ENCODE peak calls at places on chromosomes 5 and 9, in four cellular contexts. One of them, this sample, is unnamed.

GRCh38 chr5:32138839-32139493 is 35.2 kb downstream of the GOLPH3 start:
- DNase-seq in CD8-positive, alpha-beta T cell: no peak
- DNase-seq in CD8-positive, alpha-beta memory T cell: no peak
- DNase-seq in suprapubic skin: no peak
- DNase-seq in this sample: no peak

GRCh38 chr5:160629007-160629402 is 207.3 kb downstream of the PTTG1 start:
- DNase-seq in CD8-positive, alpha-beta T cell: no peak
- DNase-seq in CD8-positive, alpha-beta memory T cell: no peak
- DNase-seq in suprapubic skin: no peak
- DNase-seq in this sample: no peak

GRCh38 chr9:38337095-38337494 is 55.4 kb upstream of the ALDH1B1 start:
- DNase-seq in CD8-positive, alpha-beta T cell: no peak
- DNase-seq in CD8-positive, alpha-beta memory T cell: no peak
- DNase-seq in suprapubic skin: no peak
- DNase-seq in this sample: no peak

GRCh38 chr9:108953983-108954574 is 19.9 kb downstream of the ABITRAM start:
- DNase-seq in CD8-positive, alpha-beta T cell: no peak
- DNase-seq in CD8-positive, alpha-beta memory T cell: no peak
- DNase-seq in suprapubic skin: no peak
- DNase-seq in this sample: no peak

GRCh38 chr9:101138516-101138915 is 110.0 kb downstream of the PLPPR1 start:
- DNase-seq in CD8-positive, alpha-beta T cell: no peak
- DNase-seq in CD8-positive, alpha-beta memory T cell: no peak
- DNase-seq in suprapubic skin: no peak
- DNase-seq in this sample: no peak

GRCh38 chr5:94700592-94700991 is 82.1 kb downstream of the SLF1 start:
- DNase-seq in CD8-positive, alpha-beta T cell: no peak
- DNase-seq in CD8-positive, alpha-beta memory T cell: no peak
- DNase-seq in suprapubic skin: no peak
- DNase-seq in this sample: no peak

GRCh38 chr5:142901476-142902187 is 131.5 kb downstream of the ARHGAP26 start:
- DNase-seq in CD8-positive, alpha-beta T cell: no peak
- DNase-seq in CD8-positive, alpha-beta memory T cell: no peak
- DNase-seq in suprapubic skin: no peak
- DNase-seq in this sample: no peak

GRCh38 chr5:78243639-78244038 is 50.9 kb downstream of the AP3B1 start:
- DNase-seq in CD8-positive, alpha-beta T cell: no peak
- DNase-seq in CD8-positive, alpha-beta memory T cell: no peak
- DNase-seq in suprapubic skin: no peak
- DNase-seq in this sample: no peak

GRCh38 chr5:56534102-56534501 is 281.2 kb upstream of the MAP3K1 start:
- DNase-seq in CD8-positive, alpha-beta T cell: no peak
- DNase-seq in CD8-positive, alpha-beta memory T cell: no peak
- DNase-seq in suprapubic skin: no peak
- DNase-seq in this sample: no peak

GRCh38 chr5:92909545-92909962 is 671.5 kb downstream of the NR2F1-AS1 start:
- DNase-seq in CD8-positive, alpha-beta T cell: no peak
- DNase-seq in CD8-positive, alpha-beta memory T cell: no peak
- DNase-seq in suprapubic skin: no peak
- DNase-seq in this sample: no peak

GRCh38 chr9:35749515-35750255 is 598 bp downstream of the RGP1 start:
- DNase-seq in CD8-positive, alpha-beta T cell: peak
- DNase-seq in CD8-positive, alpha-beta memory T cell: peak
- DNase-seq in suprapubic skin: no peak
- DNase-seq in this sample: peak

GRCh38 chr5:159405611-159406031 is 75.3 kb upstream of the IL12B start:
- DNase-seq in CD8-positive, alpha-beta T cell: no peak
- DNase-seq in CD8-positive, alpha-beta memory T cell: no peak
- DNase-seq in suprapubic skin: no peak
- DNase-seq in this sample: no peak

GRCh38 chr9:136547508-136548215 is 1.8 kb upstream of the NOTCH1 start:
- DNase-seq in CD8-positive, alpha-beta T cell: no peak
- DNase-seq in CD8-positive, alpha-beta memory T cell: no peak
- DNase-seq in suprapubic skin: no peak
- DNase-seq in this sample: no peak
- H3K27ac ChIP-seq in CD8-positive, alpha-beta T cell: no peak
- H3K27ac ChIP-seq in CD8-positive, alpha-beta memory T cell: no peak
- H3K27ac ChIP-seq in suprapubic skin: peak
- H3K27ac ChIP-seq in this sample: peak

DNA sequence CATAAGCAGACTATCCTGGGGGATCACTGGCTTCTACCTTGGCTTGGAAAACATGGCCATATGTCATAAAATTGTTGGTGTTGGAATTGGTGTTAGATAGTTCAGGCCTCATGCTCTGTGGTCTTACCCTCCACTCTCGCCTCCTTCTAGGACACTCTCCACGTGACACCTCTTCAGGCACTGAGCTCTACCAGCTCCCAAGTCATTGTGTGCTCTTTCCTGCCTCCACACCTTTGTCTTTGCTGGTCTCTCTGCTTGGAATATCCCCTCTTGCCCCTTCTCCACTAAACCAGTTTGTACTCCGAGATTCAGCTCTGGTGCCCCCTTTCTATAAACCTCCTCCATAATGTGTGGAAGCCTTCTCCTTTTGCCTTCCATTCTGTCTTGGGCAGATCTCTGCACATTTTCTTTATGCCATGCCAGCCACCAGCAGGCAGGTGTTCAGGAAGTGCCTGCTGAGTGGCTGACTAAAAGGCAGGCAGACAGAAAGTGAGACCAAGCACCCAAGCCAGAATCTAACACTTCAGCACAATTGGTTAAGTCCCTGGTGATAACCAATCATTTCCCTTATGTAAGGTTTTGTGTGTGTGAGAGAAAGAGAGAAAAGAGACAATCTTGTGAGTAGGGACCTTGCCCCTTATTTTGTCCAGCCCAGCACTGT is 37.7 kb downstream of the SAR1B start:
- DNase-seq in CD8-positive, alpha-beta T cell: no peak
- DNase-seq in CD8-positive, alpha-beta memory T cell: no peak
- DNase-seq in suprapubic skin: no peak
- DNase-seq in this sample: no peak
- H3K27ac ChIP-seq in CD8-positive, alpha-beta T cell: no peak
- H3K27ac ChIP-seq in CD8-positive, alpha-beta memory T cell: no peak
- H3K27ac ChIP-seq in suprapubic skin: no peak
- H3K27ac ChIP-seq in this sample: no peak

DNA sequence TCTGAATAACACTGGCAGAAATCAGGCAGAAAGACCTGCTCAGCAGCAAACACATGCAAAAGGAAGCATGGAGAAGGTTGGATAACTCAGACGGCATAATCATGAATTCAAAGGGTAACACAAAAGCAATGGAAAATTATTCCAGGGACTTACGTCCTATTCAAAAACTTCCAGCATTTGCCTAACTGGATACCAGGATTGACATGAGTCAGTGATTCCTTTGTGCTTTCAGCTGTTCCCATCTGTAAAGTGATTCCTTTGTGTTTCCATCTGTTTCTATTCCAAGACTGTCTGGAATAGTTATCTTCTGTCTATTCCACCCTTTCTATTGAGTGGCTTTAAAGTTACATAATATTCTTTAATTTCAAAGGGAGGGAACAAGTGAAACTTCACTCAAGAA is 1361.7 kb upstream of the CDH9 start:
- DNase-seq in CD8-positive, alpha-beta T cell: no peak
- DNase-seq in CD8-positive, alpha-beta memory T cell: no peak
- DNase-seq in suprapubic skin: no peak
- DNase-seq in this sample: no peak
- H3K27ac ChIP-seq in CD8-positive, alpha-beta T cell: no peak
- H3K27ac ChIP-seq in CD8-positive, alpha-beta memory T cell: no peak
- H3K27ac ChIP-seq in suprapubic skin: no peak
- H3K27ac ChIP-seq in this sample: no peak

DNA sequence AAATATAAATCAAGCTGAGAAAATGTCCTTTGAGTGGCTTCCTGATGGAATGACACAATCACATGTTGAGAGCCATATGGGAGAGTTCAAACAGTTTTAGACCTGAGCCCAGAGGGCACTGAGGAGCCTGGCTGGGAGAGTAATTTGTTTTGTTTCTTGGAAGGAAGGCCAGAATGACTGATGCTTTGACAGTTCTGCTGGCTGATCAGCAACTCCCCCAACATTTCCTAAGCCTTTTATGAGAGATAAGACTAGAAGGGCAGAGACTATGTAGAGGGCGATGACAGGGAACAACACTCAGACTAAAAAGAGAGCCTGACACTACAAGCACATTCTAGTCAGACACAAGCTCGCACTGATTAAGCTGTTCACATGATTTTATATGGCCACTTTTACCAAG is 169.2 kb downstream of the COX7C start:
- DNase-seq in CD8-positive, alpha-beta T cell: no peak
- DNase-seq in CD8-positive, alpha-beta memory T cell: no peak
- DNase-seq in suprapubic skin: no peak
- DNase-seq in this sample: no peak
- H3K27ac ChIP-seq in CD8-positive, alpha-beta T cell: no peak
- H3K27ac ChIP-seq in CD8-positive, alpha-beta memory T cell: no peak
- H3K27ac ChIP-seq in suprapubic skin: no peak
- H3K27ac ChIP-seq in this sample: no peak

DNA sequence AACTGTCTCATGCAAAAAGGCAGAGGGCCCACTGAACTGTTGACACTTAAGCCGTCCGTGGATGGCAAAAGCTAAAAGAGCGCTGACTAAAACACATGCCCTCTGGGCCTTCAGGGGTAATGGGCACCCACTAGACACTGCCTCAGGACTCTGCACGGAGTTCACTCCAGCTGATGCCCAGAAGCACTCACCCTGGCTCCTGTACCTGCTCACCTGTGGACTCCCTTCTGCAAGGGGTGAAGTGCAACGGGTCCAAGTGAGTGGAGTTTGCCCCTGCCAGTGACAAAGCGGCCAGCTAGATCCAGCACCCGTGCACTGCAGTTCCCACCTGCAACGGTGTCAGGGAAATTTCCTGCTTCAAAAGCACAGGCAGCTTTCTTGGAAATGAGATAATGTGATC is 50.2 kb downstream of the SLC1A1 start:
- DNase-seq in CD8-positive, alpha-beta T cell: no peak
- DNase-seq in CD8-positive, alpha-beta memory T cell: no peak
- DNase-seq in suprapubic skin: no peak
- DNase-seq in this sample: no peak
- H3K27ac ChIP-seq in CD8-positive, alpha-beta T cell: no peak
- H3K27ac ChIP-seq in CD8-positive, alpha-beta memory T cell: no peak
- H3K27ac ChIP-seq in suprapubic skin: no peak
- H3K27ac ChIP-seq in this sample: no peak

GRCh38 chr5:72244862-72245371 is 75.1 kb downstream of the MRPS27 start:
- DNase-seq in CD8-positive, alpha-beta T cell: no peak
- DNase-seq in CD8-positive, alpha-beta memory T cell: no peak
- DNase-seq in suprapubic skin: no peak
- DNase-seq in this sample: no peak

GRCh38 chr5:72241346-72242003 is 78.6 kb downstream of the MRPS27 start:
- DNase-seq in CD8-positive, alpha-beta T cell: no peak
- DNase-seq in CD8-positive, alpha-beta memory T cell: no peak
- DNase-seq in suprapubic skin: no peak
- DNase-seq in this sample: peak

GRCh38 chr5:72242796-72243475 is 77.1 kb downstream of the MRPS27 start:
- DNase-seq in CD8-positive, alpha-beta T cell: no peak
- DNase-seq in CD8-positive, alpha-beta memory T cell: no peak
- DNase-seq in suprapubic skin: no peak
- DNase-seq in this sample: no peak

GRCh38 chr5:72245517-72246238 is 74.4 kb downstream of the MRPS27 start:
- DNase-seq in CD8-positive, alpha-beta T cell: no peak
- DNase-seq in CD8-positive, alpha-beta memory T cell: no peak
- DNase-seq in suprapubic skin: no peak
- DNase-seq in this sample: no peak

GRCh38 chr5:72243706-72244105 is 76.3 kb downstream of the MRPS27 start:
- DNase-seq in CD8-positive, alpha-beta T cell: no peak
- DNase-seq in CD8-positive, alpha-beta memory T cell: no peak
- DNase-seq in suprapubic skin: no peak
- DNase-seq in this sample: no peak
- H3K27ac ChIP-seq in CD8-positive, alpha-beta T cell: no peak
- H3K27ac ChIP-seq in CD8-positive, alpha-beta memory T cell: no peak
- H3K27ac ChIP-seq in suprapubic skin: no peak
- H3K27ac ChIP-seq in this sample: peak

GRCh38 chr5:172643392-172643871 is 2.4 kb downstream of the NEURL1B start:
- DNase-seq in CD8-positive, alpha-beta T cell: no peak
- DNase-seq in CD8-positive, alpha-beta memory T cell: no peak
- DNase-seq in suprapubic skin: no peak
- DNase-seq in this sample: no peak
- H3K27ac ChIP-seq in CD8-positive, alpha-beta T cell: no peak
- H3K27ac ChIP-seq in CD8-positive, alpha-beta memory T cell: no peak
- H3K27ac ChIP-seq in suprapubic skin: no peak
- H3K27ac ChIP-seq in this sample: no peak

GRCh38 chr9:33320230-33320567 is 29.9 kb downstream of the NFX1 start:
- DNase-seq in CD8-positive, alpha-beta T cell: no peak
- DNase-seq in CD8-positive, alpha-beta memory T cell: no peak
- DNase-seq in suprapubic skin: peak
- DNase-seq in this sample: no peak
- H3K27ac ChIP-seq in CD8-positive, alpha-beta T cell: no peak
- H3K27ac ChIP-seq in CD8-positive, alpha-beta memory T cell: no peak
- H3K27ac ChIP-seq in suprapubic skin: no peak
- H3K27ac ChIP-seq in this sample: no peak

GRCh38 chr9:86361176-86361575 is 7.0 kb upstream of the TUT7 start:
- DNase-seq in CD8-positive, alpha-beta T cell: no peak
- DNase-seq in CD8-positive, alpha-beta memory T cell: no peak
- DNase-seq in suprapubic skin: no peak
- DNase-seq in this sample: no peak
- H3K27ac ChIP-seq in CD8-positive, alpha-beta T cell: no peak
- H3K27ac ChIP-seq in CD8-positive, alpha-beta memory T cell: no peak
- H3K27ac ChIP-seq in suprapubic skin: no peak
- H3K27ac ChIP-seq in this sample: no peak